ENCODE peak calls at places on chromosomes 12 and 14, in five cellular contexts. N, A, E, Y and Q are unnamed samples.

GRCh38 chr14:60183724-60184596 is 18.8 kb upstream of the DHRS7 start:
- DNase-seq in E (peak), N (peak), A (no peak), Y (peak), Q (no peak)

GRCh38 chr12:122669397-122670070 is 33.6 kb downstream of the HCAR2 start:
- DNase-seq in Y (peak), A (no peak), E (peak), N (no peak), Q (no peak)

GRCh38 chr12:77591959-77592358 is 238.7 kb upstream of the NAV3 start:
- DNase-seq in A (no peak), N (no peak), E (no peak), Y (no peak), Q (no peak)

GRCh38 chr12:51672334-51672733 is 81.3 kb downstream of the SCN8A start:
- DNase-seq in A (no peak), E (no peak), N (no peak), Y (peak), Q (no peak)

GRCh38 chr14:83974647-83975163 is 1555.2 kb upstream of the FLRT2 start:
- DNase-seq in Y (no peak), N (no peak), E (no peak), A (no peak), Q (no peak)

GRCh38 chr12:104805186-104805585 is 152.9 kb downstream of the SLC41A2 start:
- DNase-seq in Y (peak), N (no peak), A (no peak), E (peak), Q (no peak)

GRCh38 chr12:114655934-114656697 is 27.9 kb downstream of the TBX3 start:
- DNase-seq in N (peak), A (no peak), Y (peak), E (peak), Q (no peak)

GRCh38 chr12:122983789-122984515 is 3.5 kb downstream of the ARL6IP4 start:
- DNase-seq in E (no peak), A (no peak), Y (no peak), N (no peak), Q (no peak)

GRCh38 chr12:121132601-121133481 is at the start of gene P2RX7:
- DNase-seq in A (peak), Y (peak), E (peak), N (peak), Q (peak)

GRCh38 chr14:29528889-29529288 is 398.8 kb downstream of the PRKD1 start:
- DNase-seq in N (no peak), Y (no peak), A (no peak), E (no peak), Q (no peak)

GRCh38 chr12:9379023-9379742 is 171.0 kb upstream of the PZP start:
- DNase-seq in Y (no peak), A (no peak), E (no peak), N (no peak), Q (no peak)